ENCODE peak calls at places on chromosome 21, in five cellular contexts. V, J, B, N and K are unnamed samples.

GRCh38 chr21:14673649-14674048 is 127.5 kb upstream of the SAMSN1 start:
- DNase-seq in N (no peak), J (no peak), V (no peak), B (no peak), K (no peak)

GRCh38 chr21:38491536-38491935 is 6.7 kb downstream of the ERG start:
- DNase-seq in B (no peak), V (no peak), J (no peak), N (no peak), K (no peak)

GRCh38 chr21:36532769-36533467 is 53.0 kb upstream of the CLDN14 start:
- DNase-seq in V (no peak), N (peak; percentile 31), J (no peak), B (no peak), K (no peak)

GRCh38 chr21:45347712-45348477 is 57.1 kb upstream of the COL18A1 start:
- DNase-seq in J (no peak), B (no peak), N (no peak), V (no peak), K (no peak)

GRCh38 chr21:44925027-44925755 is 4.5 kb upstream of the ITGB2 start:
- DNase-seq in B (no peak), N (peak; percentile 57), J (no peak), V (no peak), K (no peak)

GRCh38 chr21:34952701-34953100 is 96.4 kb downstream of the RUNX1 start:
- DNase-seq in J (no peak), N (no peak), B (no peak), V (no peak), K (no peak)

GRCh38 chr21:33762798-33763572 is 120.7 kb downstream of the ITSN1 start:
- DNase-seq in B (no peak), V (no peak), J (no peak), N (peak; percentile 80), K (no peak)

GRCh38 chr21:42677339-42678117 is 24.1 kb downstream of the PDE9A start:
- DNase-seq in N (peak; percentile 41), B (no peak), V (peak; percentile 86), J (no peak), K (no peak)

GRCh38 chr21:35343046-35343816 is 294.1 kb upstream of the RUNX1 start:
- DNase-seq in J (no peak), N (no peak), B (no peak), V (no peak), K (no peak)

GRCh38 chr21:38323721-38324591 is 67.2 kb downstream of the KCNJ15 start:
- DNase-seq in J (no peak), B (no peak), N (peak; percentile 97), V (peak; percentile 75), K (peak; percentile 99)

GRCh38 chr21:46385846-46386725 is 62.1 kb downstream of the PCNT start:
- DNase-seq in B (peak; percentile 79), V (no peak), J (no peak), N (no peak), K (no peak)

GRCh38 chr21:36703626-36704280 is 4.8 kb downstream of the SIM2 start:
- DNase-seq in B (no peak), J (no peak), N (no peak), V (no peak), K (no peak)

GRCh38 chr21:44699502-44700001 is 2.6 kb downstream of the KRTAP10-12 start:
- DNase-seq in B (peak; percentile 6), N (no peak), V (no peak), J (no peak), K (no peak)

GRCh38 chr21:41361053-41361785 is 608 bp upstream of the MX2 start:
- DNase-seq in N (no peak), V (no peak), J (peak; percentile 86), B (no peak), K (no peak)

GRCh38 chr21:33931799-33932390 is 16.3 kb upstream of the ATP5PO start:
- DNase-seq in V (no peak), N (peak; percentile 13), J (peak; percentile 61), B (no peak), K (no peak)

GRCh38 chr21:40516336-40516735 is 330.6 kb downstream of the DSCAM start:
- DNase-seq in V (no peak), J (no peak), N (peak; percentile 2), B (no peak), K (no peak)

GRCh38 chr21:31781737-31782136 is 49.8 kb upstream of the SCAF4 start:
- DNase-seq in V (peak; percentile 27), J (no peak), B (no peak), N (peak; percentile 45), K (peak; percentile 9)

GRCh38 chr21:37829447-37829846 is 86.8 kb downstream of the KCNJ6 start:
- DNase-seq in V (peak; percentile 24), J (peak; percentile 91), B (peak; percentile 30), N (peak; percentile 69), K (no peak)

GRCh38 chr21:23968722-23969647 is 1638.3 kb downstream of the MRPL39 start:
- DNase-seq in B (peak; percentile 73), V (peak; percentile 18), N (no peak), J (peak; percentile 12), K (no peak)

GRCh38 chr21:15514073-15514946 is 215.5 kb upstream of the USP25 start:
- DNase-seq in N (no peak), B (no peak), J (peak; percentile 54), V (no peak), K (no peak)

GRCh38 chr21:17264182-17264581 is 248.7 kb upstream of the CXADR start:
- DNase-seq in N (no peak), J (no peak), B (no peak), V (no peak), K (no peak)

GRCh38 chr21:34201441-34201838 is 128.1 kb downstream of the MRPS6 start:
- DNase-seq in J (no peak), B (no peak), V (no peak), N (no peak), K (no peak)

GRCh38 chr21:31873275-31873695 is 465 bp downstream of the HUNK start:
- DNase-seq in V (no peak), B (peak; percentile 49), J (no peak), N (no peak), K (no peak)